ENCODE peak calls at places on chromosomes 16 and 17, in eight cellular contexts. R, J, O, Q, F, N, A and V are unnamed samples.

GRCh38 chr17:80393961-80394360 is 21.0 kb upstream of the ENDOV start:
- DNase-seq in R (no peak), F (no peak), A (no peak), N (no peak), O (no peak), J (no peak), Q (no peak), V (no peak)

GRCh38 chr17:31067699-31068184 is 27.0 kb upstream of the NF1 start:
- DNase-seq in J (peak; percentile 63), F (no peak), R (peak; percentile 84), A (no peak), Q (peak; percentile 46), O (no peak), N (no peak), V (peak; percentile 93)

GRCh38 chr16:77951788-77952187 is 70.6 kb upstream of the CLEC3A start:
- DNase-seq in R (peak; percentile 13), N (peak; percentile 30), A (peak; percentile 1), O (no peak), J (no peak), Q (peak; percentile 67), F (no peak), V (peak; percentile 22)

GRCh38 chr17:9240659-9241370 is 219.5 kb downstream of the NTN1 start:
- DNase-seq in O (peak; percentile 69), J (no peak), N (no peak), F (no peak), Q (peak; percentile 88), R (no peak), A (no peak), V (peak; percentile 42)

GRCh38 chr16:20401066-20401465 is 3.5 kb downstream of the PDILT start:
- DNase-seq in F (no peak), N (no peak), R (no peak), Q (no peak), A (no peak), J (no peak), O (no peak), V (peak; percentile 16)

GRCh38 chr17:68053237-68054030 is 17.9 kb downstream of the KPNA2 start:
- DNase-seq in R (no peak), F (no peak), J (no peak), A (no peak), N (no peak), O (no peak), Q (no peak), V (no peak)

GRCh38 chr17:63804328-63804727 is 22.9 kb upstream of the PSMC5 start:
- DNase-seq in R (no peak), N (no peak), Q (no peak), A (no peak), F (no peak), O (no peak), J (no peak), V (no peak)

GRCh38 chr16:70574595-70575271 is 51.1 kb downstream of the SF3B3 start:
- DNase-seq in N (no peak), J (no peak), F (no peak), A (no peak), Q (no peak), R (no peak), O (no peak), V (no peak)

GRCh38 chr17:4381690-4382671 is 15.5 kb upstream of the UBE2G1 start:
- DNase-seq in N (no peak), O (no peak), J (no peak), Q (no peak), A (no peak), R (peak; percentile 14), F (no peak), V (no peak)

GRCh38 chr17:56389356-56389755 is 204.1 kb upstream of the NOG start:
- DNase-seq in J (peak; percentile 65), R (no peak), N (no peak), F (no peak), Q (no peak), A (no peak), O (no peak), V (no peak)

GRCh38 chr17:18961634-18962493 is 9.9 kb downstream of the SLC5A10 start:
- DNase-seq in F (no peak), J (no peak), Q (peak; percentile 9), N (no peak), R (peak; percentile 35), O (no peak), A (no peak), V (no peak)

GRCh38 chr17:78965369-78965982 is 14.2 kb downstream of the LGALS3BP start:
- DNase-seq in R (no peak), N (no peak), O (no peak), J (no peak), F (no peak), Q (no peak), A (no peak), V (no peak)